ENCODE peak calls at places on chromosomes 1 and 21, in four cellular contexts. L is Caki2, M is IMR-90, N is suprapubic skin. R is an unnamed sample.
A peak's percentile ranks its signal among the peaks of the same experiment; 100 is the strongest.

GRCh38 chr1:56472860-56473259 is 106.5 kb downstream of the PLPP3 start:
- DNase-seq in L (no peak), M (no peak), N (no peak), R (peak; percentile 27)

GRCh38 chr1:19113362-19114092 is 96.5 kb downstream of the UBR4 start:
- DNase-seq in L (peak; percentile 49), M (peak; percentile 18), N (no peak), R (peak; percentile 36)

GRCh38 chr1:46484783-46485490 is 4.7 kb upstream of the DMBX1 start:
- DNase-seq in L (no peak), M (no peak), N (no peak), R (no peak)

GRCh38 chr1:200409203-200409760 is 554 bp downstream of the ZNF281 start:
- DNase-seq in L (no peak), M (peak; percentile 33), N (peak; percentile 70), R (peak; percentile 28)

GRCh38 chr1:240883490-240883889 is 271.5 kb upstream of the GREM2 start:
- DNase-seq in L (no peak), M (no peak), N (no peak), R (no peak)

GRCh38 chr1:917076-917459 is 6.7 kb upstream of the SAMD11 start:
- DNase-seq in L (no peak), M (no peak), N (no peak), R (no peak)

GRCh38 chr1:51523931-51524330 is 4.9 kb upstream of the EPS15 start:
- DNase-seq in L (no peak), M (no peak), N (no peak), R (no peak)

GRCh38 chr1:40185951-40186864 is 25.0 kb downstream of the RLF start:
- DNase-seq in L (no peak), M (peak; percentile 62), N (no peak), R (peak; percentile 82)

GRCh38 chr1:65165269-65166002 is 17.4 kb downstream of the AK4 start:
- DNase-seq in L (no peak), M (no peak), N (peak; percentile 66), R (no peak)

GRCh38 chr21:33300701-33301631 is 23.8 kb upstream of the IFNAR1 start:
- DNase-seq in L (no peak), M (no peak), N (no peak), R (no peak)

GRCh38 chr1:43545686-43546387 is 15.2 kb downstream of the PTPRF start:
- DNase-seq in L (peak; percentile 68), M (no peak), N (peak; percentile 81), R (peak; percentile 55)

R was measured in MM.1S.